ENCODE peak calls at places on chromosomes 5 and 9, in four cellular contexts. Q is effector memory CD4-positive, alpha-beta T cell; A is right cardiac atrium; O is CD4-positive, alpha-beta memory T cell. W is an unnamed sample.

GRCh38 chr5:122165574-122166021 is 36.3 kb downstream of the ZNF474 start:
- DNase-seq in Q (no peak), A (no peak), O (no peak), W (no peak)

GRCh38 chr9:37399336-37399735 is 23.2 kb upstream of the GRHPR start:
- DNase-seq in Q (no peak), A (no peak), O (no peak), W (no peak)

GRCh38 chr5:116622375-116623075 is 47.9 kb upstream of the SEMA6A start:
- DNase-seq in Q (no peak), A (no peak), O (no peak), W (no peak)

GRCh38 chr9:22790329-22790728 is 343.7 kb downstream of the DMRTA1 start:
- DNase-seq in Q (no peak), A (peak; percentile 17), O (no peak), W (no peak)

GRCh38 chr5:68033961-68034581 is 181.5 kb upstream of the PIK3R1 start:
- DNase-seq in Q (no peak), A (peak; percentile 88), O (no peak), W (peak; percentile 41)

GRCh38 chr9:134065720-134066419 is 2.0 kb downstream of the BRD3 start:
- DNase-seq in Q (no peak), A (peak; percentile 73), O (peak; percentile 54), W (no peak)

GRCh38 chr9:95509851-95510529 is 6.8 kb downstream of the PTCH1 start:
- DNase-seq in Q (no peak), A (peak; percentile 73), O (no peak), W (no peak)

GRCh38 chr5:138444078-138444773 is 5.4 kb downstream of the REEP2 start:
- DNase-seq in Q (no peak), A (peak; percentile 34), O (no peak), W (no peak)

GRCh38 chr9:346114-346513 is 131.4 kb downstream of the DOCK8 start:
- DNase-seq in Q (no peak), A (no peak), O (no peak), W (no peak)

GRCh38 chr5:135437796-135438560 is 9.2 kb downstream of the DCANP1 start:
- DNase-seq in Q (no peak), A (peak; percentile 65), O (no peak), W (no peak)

GRCh38 chr9:16530669-16531461 is 339.6 kb downstream of the BNC2 start:
- DNase-seq in Q (no peak), A (peak; percentile 50), O (no peak), W (peak; percentile 52)

GRCh38 chr5:96243203-96243602 is 189.8 kb downstream of the PCSK1 start:
- DNase-seq in Q (no peak), A (no peak), O (no peak), W (no peak)

GRCh38 chr5:168881427-168882149 is 302.4 kb upstream of the PANK3 start:
- DNase-seq in Q (no peak), A (no peak), O (no peak), W (no peak)

GRCh38 chr5:172868924-172869565 is 35.0 kb downstream of the ERGIC1 start:
- DNase-seq in Q (no peak), A (peak; percentile 95), O (no peak), W (peak; percentile 95)

GRCh38 chr5:78003914-78004313 is 227.8 kb upstream of the TBCA start:
- DNase-seq in Q (no peak), A (no peak), O (no peak), W (no peak)

GRCh38 chr9:37031081-37031480 is 3.0 kb downstream of the PAX5 start:
- DNase-seq in Q (no peak), A (no peak), O (no peak), W (no peak)

GRCh38 chr5:24487371-24487770 is 157.4 kb downstream of the CDH10 start:
- DNase-seq in Q (no peak), A (no peak), O (no peak), W (no peak)

GRCh38 chr5:98705841-98706240 is 67.6 kb upstream of the RGMB start:
- DNase-seq in Q (no peak), A (no peak), O (no peak), W (no peak)

GRCh38 chr9:111038336-111039202 is at the start of gene LPAR1:
- DNase-seq in Q (no peak), A (peak; percentile 91), O (no peak), W (peak; percentile 39)

GRCh38 chr9:97427885-97428284 is 16.0 kb downstream of the TDRD7 start:
- DNase-seq in Q (no peak), A (no peak), O (no peak), W (no peak)

GRCh38 chr5:1130218-1130946 is 18.5 kb upstream of the SLC12A7 start:
- DNase-seq in Q (no peak), A (peak; percentile 41), O (no peak), W (no peak)

GRCh38 chr9:92664394-92665152 is 5.4 kb downstream of the IPPK start:
- DNase-seq in Q (no peak), A (no peak), O (peak; percentile 27), W (no peak)

W was measured in uterus.